ENCODE peak calls at places on chromosomes 3 and 15, in six cellular contexts. One of them, this sample, is unnamed.

GRCh38 chr3:174337227-174337626 is 521.9 kb upstream of the NAALADL2 start:
- DNase-seq in AG10803: no peak
- DNase-seq in GM20000: no peak
- DNase-seq in fibroblast of lung: no peak
- DNase-seq in tibial artery: no peak
- DNase-seq in WTC11: no peak
- DNase-seq in this sample: no peak

GRCh38 chr3:57006949-57007419 is 53.5 kb upstream of the SPATA12 start:
- DNase-seq in AG10803: peak
- DNase-seq in GM20000: no peak
- DNase-seq in fibroblast of lung: peak
- DNase-seq in tibial artery: peak
- DNase-seq in WTC11: peak
- DNase-seq in this sample: no peak

GRCh38 chr3:177337548-177338331 is 140.5 kb upstream of the TBL1XR1 start:
- DNase-seq in AG10803: peak
- DNase-seq in GM20000: peak
- DNase-seq in fibroblast of lung: peak
- DNase-seq in tibial artery: no peak
- DNase-seq in WTC11: no peak
- DNase-seq in this sample: peak

GRCh38 chr15:73325191-73325980 is 43.4 kb downstream of the HCN4 start:
- DNase-seq in AG10803: no peak
- DNase-seq in GM20000: peak
- DNase-seq in fibroblast of lung: no peak
- DNase-seq in tibial artery: no peak
- DNase-seq in WTC11: peak
- DNase-seq in this sample: peak

GRCh38 chr15:90451215-90451850 is 63.3 kb downstream of the IQGAP1 start:
- DNase-seq in AG10803: peak
- DNase-seq in GM20000: no peak
- DNase-seq in fibroblast of lung: peak
- DNase-seq in tibial artery: no peak
- DNase-seq in WTC11: no peak
- DNase-seq in this sample: no peak

GRCh38 chr3:78823859-78824258 is 943.9 kb downstream of the ROBO1 start:
- DNase-seq in AG10803: peak
- DNase-seq in GM20000: no peak
- DNase-seq in fibroblast of lung: peak
- DNase-seq in tibial artery: no peak
- DNase-seq in WTC11: no peak
- DNase-seq in this sample: no peak

GRCh38 chr3:179973931-179974361 is 62.8 kb downstream of the PEX5L start:
- DNase-seq in AG10803: no peak
- DNase-seq in GM20000: no peak
- DNase-seq in fibroblast of lung: no peak
- DNase-seq in tibial artery: no peak
- DNase-seq in WTC11: peak
- DNase-seq in this sample: no peak

GRCh38 chr15:85440451-85440850 is 60.0 kb downstream of the AKAP13 start:
- DNase-seq in AG10803: no peak
- DNase-seq in GM20000: peak
- DNase-seq in fibroblast of lung: no peak
- DNase-seq in tibial artery: no peak
- DNase-seq in WTC11: no peak
- DNase-seq in this sample: no peak

GRCh38 chr15:36694574-36694973 is 115.1 kb downstream of the CDIN1 start:
- DNase-seq in AG10803: no peak
- DNase-seq in GM20000: no peak
- DNase-seq in fibroblast of lung: no peak
- DNase-seq in tibial artery: no peak
- DNase-seq in WTC11: no peak
- DNase-seq in this sample: no peak

GRCh38 chr15:98548172-98548971 is 100.0 kb upstream of the IGF1R start:
- DNase-seq in AG10803: peak
- DNase-seq in GM20000: no peak
- DNase-seq in fibroblast of lung: peak
- DNase-seq in tibial artery: peak
- DNase-seq in WTC11: peak
- DNase-seq in this sample: no peak
- TF ChIP-seq CTCF in AG10803: peak
- TF ChIP-seq CTCF in GM20000: no peak
- TF ChIP-seq CTCF in fibroblast of lung: peak
- TF ChIP-seq CTCF in tibial artery: peak
- TF ChIP-seq CTCF in WTC11: no peak
- TF ChIP-seq CTCF in this sample: no peak

GRCh38 chr3:12947504-12948369 is 106.4 kb upstream of the RPL32 start:
- DNase-seq in AG10803: peak
- DNase-seq in GM20000: no peak
- DNase-seq in fibroblast of lung: peak
- DNase-seq in tibial artery: peak
- DNase-seq in WTC11: no peak
- DNase-seq in this sample: no peak
- TF ChIP-seq CTCF in AG10803: peak
- TF ChIP-seq CTCF in GM20000: no peak
- TF ChIP-seq CTCF in fibroblast of lung: no peak
- TF ChIP-seq CTCF in tibial artery: peak
- TF ChIP-seq CTCF in WTC11: no peak
- TF ChIP-seq CTCF in this sample: no peak

GRCh38 chr3:160225181-160226025 is at the start of gene C3orf80:
- DNase-seq in AG10803: peak
- DNase-seq in GM20000: peak
- DNase-seq in fibroblast of lung: peak
- DNase-seq in tibial artery: peak
- DNase-seq in WTC11: peak
- DNase-seq in this sample: peak
- TF ChIP-seq CTCF in AG10803: no peak
- TF ChIP-seq CTCF in GM20000: peak
- TF ChIP-seq CTCF in fibroblast of lung: no peak
- TF ChIP-seq CTCF in tibial artery: peak
- TF ChIP-seq CTCF in WTC11: no peak
- TF ChIP-seq CTCF in this sample: peak

GRCh38 chr3:194964809-194965208 is 279.1 kb downstream of the FAM43A start:
- DNase-seq in AG10803: no peak
- DNase-seq in GM20000: no peak
- DNase-seq in fibroblast of lung: no peak
- DNase-seq in tibial artery: no peak
- DNase-seq in WTC11: no peak
- DNase-seq in this sample: no peak

GRCh38 chr3:194971009-194971408 is 285.3 kb downstream of the FAM43A start:
- DNase-seq in AG10803: no peak
- DNase-seq in GM20000: no peak
- DNase-seq in fibroblast of lung: no peak
- DNase-seq in tibial artery: no peak
- DNase-seq in WTC11: no peak
- DNase-seq in this sample: no peak

GRCh38 chr3:194970066-194970465 is 284.4 kb downstream of the FAM43A start:
- DNase-seq in AG10803: no peak
- DNase-seq in GM20000: no peak
- DNase-seq in fibroblast of lung: no peak
- DNase-seq in tibial artery: no peak
- DNase-seq in WTC11: no peak
- DNase-seq in this sample: no peak

GRCh38 chr3:194971965-194972364 is 286.3 kb downstream of the FAM43A start:
- DNase-seq in AG10803: no peak
- DNase-seq in GM20000: no peak
- DNase-seq in fibroblast of lung: no peak
- DNase-seq in tibial artery: no peak
- DNase-seq in WTC11: no peak
- DNase-seq in this sample: no peak

DNA sequence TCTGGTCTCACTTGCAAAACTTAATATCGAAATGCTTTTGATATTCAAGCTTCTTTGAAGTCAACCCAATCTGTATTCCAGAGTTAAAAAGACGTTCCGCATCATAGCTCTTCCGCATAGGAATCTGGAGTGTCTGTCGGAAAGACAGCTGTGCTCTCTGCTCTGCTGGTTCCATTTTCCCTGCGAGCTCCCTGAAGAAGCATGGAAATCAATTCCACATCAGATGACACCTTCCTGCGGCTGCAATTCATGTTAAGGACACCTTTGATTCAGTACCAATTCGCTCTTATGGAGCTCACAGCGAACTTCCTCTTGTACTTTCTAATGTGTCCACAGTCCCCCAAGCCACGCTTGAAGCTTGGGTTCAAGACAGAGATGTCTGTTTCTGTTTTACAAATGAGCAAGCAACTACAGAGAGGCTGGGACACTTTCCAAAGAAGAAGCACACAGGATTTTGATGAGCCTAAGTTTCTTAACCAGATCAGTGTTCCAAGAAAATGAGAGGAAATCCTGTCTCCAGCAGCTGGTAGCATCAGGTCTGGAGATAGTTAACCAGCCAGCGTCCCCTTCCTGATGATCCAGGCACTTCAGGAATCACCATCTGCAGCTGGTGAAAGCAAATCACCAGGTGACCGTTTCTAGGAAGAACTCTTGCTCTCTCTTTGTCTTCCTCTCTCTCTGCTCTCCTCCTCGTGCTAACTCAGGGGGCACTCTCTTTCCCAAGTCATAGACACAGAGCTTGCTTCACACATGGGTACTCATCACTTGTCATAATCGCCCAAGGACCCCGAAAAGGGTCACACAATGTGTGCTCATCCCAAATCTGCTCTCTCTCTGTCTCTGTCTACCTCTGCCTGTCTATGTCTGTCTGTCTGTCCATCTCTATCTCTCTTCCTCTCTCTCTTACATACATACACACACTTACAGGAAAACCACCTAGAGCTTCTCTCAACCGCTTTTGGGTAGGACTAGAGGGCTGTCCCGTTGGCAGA is 281.7 kb downstream of the FAM43A start:
- DNase-seq in AG10803: peak
- DNase-seq in GM20000: no peak
- DNase-seq in fibroblast of lung: no peak
- DNase-seq in tibial artery: no peak
- DNase-seq in WTC11: no peak
- DNase-seq in this sample: no peak
- TF ChIP-seq CTCF in AG10803: peak
- TF ChIP-seq CTCF in GM20000: no peak
- TF ChIP-seq CTCF in fibroblast of lung: no peak
- TF ChIP-seq CTCF in tibial artery: no peak
- TF ChIP-seq CTCF in WTC11: no peak
- TF ChIP-seq CTCF in this sample: no peak

This sample was measured in GM10248.